ENCODE peak calls at places on chromosomes 16 and 17, in seven cellular contexts. S is EL; D is NCI-H1694 treated with DMSO at 0.1 percent for 48 hours; Q is cortex of kidney; R is stimulated activated CD4-positive, alpha-beta T cell treated with anti-CD3 and anti-CD28 coated beads, Interleukin-4, amount 100 ng/mL, for 48 hours; M is Daoy; N is HS-27A. L is an unnamed sample.

GRCh38 chr17:80951121-80952090 is 40.2 kb upstream of the CHMP6 start:
- DNase-seq in S (no peak), D (no peak), Q (no peak), R (no peak), M (no peak), N (no peak), L (no peak)

GRCh38 chr17:67995568-67996191 is 589 bp downstream of the C17orf58 start:
- DNase-seq in S (peak), D (no peak), Q (no peak), R (no peak), M (peak), N (no peak), L (no peak)

GRCh38 chr17:58172369-58173071 is 5.7 kb downstream of the OR4D2 start:
- DNase-seq in S (peak), D (peak), Q (no peak), R (no peak), M (peak), N (no peak), L (peak)

GRCh38 chr16:13070268-13070667 is 168.9 kb downstream of the SHISA9 start:
- DNase-seq in S (no peak), D (no peak), Q (no peak), R (no peak), M (no peak), N (no peak), L (peak)

GRCh38 chr17:41942626-41943025 is 12.2 kb downstream of the ODAD4 start:
- DNase-seq in S (no peak), D (no peak), Q (no peak), R (no peak), M (no peak), N (no peak), L (no peak)

GRCh38 chr17:20087538-20088250 is 78.5 kb downstream of the SPECC1 start:
- DNase-seq in S (no peak), D (no peak), Q (no peak), R (no peak), M (no peak), N (no peak), L (no peak)

GRCh38 chr17:7557825-7558543 is 566 bp upstream of the TNFSF13 start:
- DNase-seq in S (peak), D (no peak), Q (peak), R (no peak), M (peak), N (no peak), L (no peak)

GRCh38 chr17:54900457-54901229 is at the start of gene TOM1L1:
- DNase-seq in S (peak), D (peak), Q (peak), R (peak), M (peak), N (peak), L (peak)

GRCh38 chr16:52843386-52843785 is 209.3 kb downstream of the CHD9NB start:
- DNase-seq in S (no peak), D (no peak), Q (no peak), R (no peak), M (no peak), N (no peak), L (no peak)